ENCODE peak calls at places on chromosomes 6 and 20, in ten cellular contexts. W is stimulated activated CD8-positive, alpha-beta memory T cell treated with anti-CD3 and anti-CD28 coated beads, Interleukin-15, amount 100 ng/mL, for 48 hours; U is neural progenitor cell; I is stimulated activated CD4-positive, alpha-beta T cell treated with anti-CD3 and anti-CD28 coated beads, Interleukin-4, amount 100 ng/mL, for 4 hours; D is HS-27A; P is ELF-1; V is NCI-H1092 treated with DMSO at 0.1 percent for 48 hours; E is anterior cingulate cortex; S is tibial artery; X is RPMI7951. L is an unnamed sample.
A peak's percentile ranks its signal among the peaks of the same experiment; 100 is the strongest.

GRCh38 chr6:134447883-134448387 is 130.0 kb upstream of the SGK1 start:
- DNase-seq in X (peak; percentile 67), P (no peak), D (no peak), E (no peak), U (no peak), V (no peak), S (no peak), I (no peak), W (no peak), L (peak; percentile 87)

GRCh38 chr20:57548177-57549058 is 12.5 kb upstream of the PCK1 start:
- DNase-seq in U (no peak), S (peak; percentile 53), I (no peak), D (no peak), W (no peak), P (no peak), E (no peak), V (no peak), X (peak; percentile 18), L (no peak)

GRCh38 chr6:72683797-72684196 is 61.9 kb downstream of the KCNQ5 start:
- DNase-seq in U (no peak), W (no peak), X (no peak), I (no peak), D (no peak), E (no peak), V (no peak), S (no peak), P (no peak), L (no peak)

GRCh38 chr6:17948725-17949124 is 38.7 kb downstream of the KIF13A start:
- DNase-seq in P (no peak), E (no peak), W (no peak), I (no peak), D (no peak), U (no peak), X (no peak), S (no peak), V (no peak), L (no peak)

GRCh38 chr6:118660218-118660569 is 8.8 kb upstream of the CEP85L start:
- DNase-seq in S (no peak), X (peak; percentile 24), W (no peak), P (no peak), U (no peak), D (no peak), V (peak; percentile 89), I (no peak), E (peak; percentile 5), L (no peak)

GRCh38 chr6:104954091-104954797 is 2.7 kb upstream of the LIN28B start:
- DNase-seq in U (peak; percentile 49), S (no peak), V (no peak), E (no peak), P (no peak), X (no peak), D (no peak), I (no peak), W (no peak), L (no peak)

GRCh38 chr6:78533426-78533825 is 333.9 kb upstream of the IRAK1BP1 start:
- DNase-seq in U (no peak), W (no peak), I (no peak), E (no peak), D (no peak), S (no peak), P (no peak), V (no peak), X (no peak), L (no peak)

GRCh38 chr6:107244742-107245470 is 129.6 kb upstream of the BEND3 start:
- DNase-seq in D (no peak), U (no peak), E (no peak), X (no peak), V (no peak), W (no peak), S (no peak), I (no peak), P (no peak), L (no peak)

GRCh38 chr6:21949211-21949801 is 347.5 kb downstream of the PRL start:
- DNase-seq in U (no peak), X (peak; percentile 30), V (peak; percentile 6), S (no peak), W (no peak), P (no peak), E (no peak), D (no peak), I (no peak), L (no peak)

GRCh38 chr20:41134362-41135186 is 2.8 kb upstream of the PLCG1 start:
- DNase-seq in U (no peak), V (no peak), D (no peak), I (no peak), X (no peak), W (no peak), E (no peak), P (no peak), S (peak; percentile 52), L (no peak)

GRCh38 chr6:53027131-53027718 is 32.1 kb upstream of the GSTA4 start:
- DNase-seq in E (no peak), S (no peak), W (no peak), D (no peak), V (no peak), P (no peak), X (no peak), U (no peak), I (no peak), L (no peak)

GRCh38 chr6:44696099-44696498 is 308.6 kb downstream of the CDC5L start:
- DNase-seq in W (no peak), S (no peak), P (no peak), V (no peak), U (no peak), X (peak; percentile 74), I (no peak), D (no peak), E (no peak), L (no peak)

GRCh38 chr6:138485586-138486248 is 13.6 kb downstream of the NHSL1 start:
- DNase-seq in S (no peak), P (no peak), U (peak; percentile 47), E (no peak), V (peak; percentile 9), X (peak; percentile 13), I (no peak), W (no peak), D (no peak), L (no peak)

GRCh38 chr6:14641401-14641800 is 523.8 kb downstream of the CD83 start:
- DNase-seq in P (no peak), E (no peak), V (no peak), D (no peak), I (no peak), W (no peak), X (no peak), S (no peak), U (no peak), L (no peak)

GRCh38 chr6:157690441-157691210 is 132.4 kb upstream of the SNX9 start:
- DNase-seq in X (no peak), I (no peak), V (no peak), W (no peak), U (no peak), E (no peak), D (no peak), S (no peak), P (no peak), L (no peak)

GRCh38 chr20:53831228-53831627 is 237.6 kb upstream of the ZNF217 start:
- DNase-seq in X (no peak), U (no peak), E (no peak), P (no peak), S (no peak), I (no peak), V (no peak), D (no peak), W (no peak), L (no peak)

GRCh38 chr20:48189177-48189576 is 403.9 kb upstream of the SULF2 start:
- DNase-seq in I (no peak), W (no peak), V (peak; percentile 17), E (no peak), S (no peak), D (peak; percentile 4), P (no peak), U (peak; percentile 46), X (peak; percentile 61), L (no peak)

GRCh38 chr20:55782861-55783260 is 222.5 kb downstream of the CBLN4 start:
- DNase-seq in W (no peak), P (no peak), U (no peak), I (no peak), E (no peak), S (no peak), X (no peak), D (no peak), V (no peak), L (no peak)

GRCh38 chr20:9025643-9026042 is 43.2 kb upstream of the PLCB4 start:
- DNase-seq in P (no peak), V (no peak), D (no peak), S (no peak), U (no peak), I (no peak), E (no peak), X (peak; percentile 82), W (no peak), L (no peak)

GRCh38 chr6:149060985-149061760 is 256.3 kb upstream of the TAB2 start:
- DNase-seq in W (no peak), D (no peak), E (no peak), P (no peak), V (peak; percentile 97), U (no peak), X (no peak), I (no peak), S (no peak), L (no peak)

GRCh38 chr20:14696937-14697336 is 359.5 kb upstream of the FLRT3 start:
- DNase-seq in I (no peak), D (no peak), V (no peak), E (no peak), U (no peak), S (no peak), W (no peak), X (no peak), P (no peak), L (no peak)

GRCh38 chr6:31208506-31208905 is 38.0 kb upstream of the POU5F1 start:
- DNase-seq in P (no peak), E (no peak), V (no peak), X (no peak), S (no peak), W (no peak), U (peak; percentile 62), D (no peak), I (no peak), L (no peak)

GRCh38 chr20:62995898-62996595 is 10.7 kb downstream of the BHLHE23 start:
- DNase-seq in D (no peak), S (no peak), V (no peak), E (no peak), X (no peak), U (no peak), I (no peak), W (no peak), P (no peak), L (no peak)